ENCODE peak calls at places on chromosomes 11 and 22, in six cellular contexts. P is body of pancreas, Q is esophagus muscularis mucosa, F is right atrium auricular region, G is kidney epithelial cell, T is HCT116. R is an unnamed sample.

GRCh38 chr11:69483170-69483569 is 1.7 kb downstream of the LINC01488 start:
- DNase-seq in P (no peak), Q (no peak), F (no peak), G (no peak), T (no peak), R (no peak)

GRCh38 chr22:43142881-43143562 is at the start of gene MCAT:
- DNase-seq in P (peak; percentile 85), Q (no peak), F (peak; percentile 83), G (no peak), T (no peak), R (no peak)

GRCh38 chr22:42745118-42745517 is 24.4 kb upstream of the A4GALT start:
- DNase-seq in P (no peak), Q (no peak), F (no peak), G (no peak), T (no peak), R (no peak)

GRCh38 chr22:42830161-42830560 is 26.9 kb downstream of the ARFGAP3 start:
- DNase-seq in P (no peak), Q (no peak), F (no peak), G (no peak), T (no peak), R (no peak)

GRCh38 chr22:36048911-36049677 is 20.5 kb upstream of the RBFOX2 start:
- DNase-seq in P (peak; percentile 37), Q (no peak), F (no peak), G (no peak), T (no peak), R (no peak)

GRCh38 chr11:70225629-70226582 is 22.8 kb downstream of the FADD start:
- DNase-seq in P (no peak), Q (no peak), F (no peak), G (no peak), T (no peak), R (no peak)

GRCh38 chr22:19766506-19767426 is 6.2 kb downstream of the TBX1 start:
- DNase-seq in P (peak; percentile 55), Q (no peak), F (peak; percentile 62), G (no peak), T (peak; percentile 50), R (no peak)

GRCh38 chr11:107598225-107599139 is 7.5 kb downstream of the ELMOD1 start:
- DNase-seq in P (no peak), Q (peak; percentile 47), F (no peak), G (no peak), T (peak; percentile 26), R (no peak)

GRCh38 chr11:31841435-31841834 is 30.3 kb upstream of the PAX6 start:
- DNase-seq in P (no peak), Q (peak; percentile 60), F (no peak), G (no peak), T (no peak), R (no peak)

GRCh38 chr22:35589071-35589735 is 27.9 kb downstream of the MB start:
- DNase-seq in P (peak; percentile 22), Q (no peak), F (peak; percentile 74), G (peak; percentile 86), T (peak; percentile 57), R (peak; percentile 17)

GRCh38 chr11:96337541-96338530 is 5.2 kb downstream of the MAML2 start:
- DNase-seq in P (peak; percentile 43), Q (no peak), F (no peak), G (no peak), T (no peak), R (no peak)

GRCh38 chr11:18324381-18324780 is 2.0 kb downstream of the GTF2H1 start:
- DNase-seq in P (no peak), Q (no peak), F (no peak), G (no peak), T (no peak), R (no peak)

GRCh38 chr11:15113381-15113780 is 1.3 kb upstream of the INSC start:
- DNase-seq in P (no peak), Q (peak; percentile 86), F (no peak), G (no peak), T (no peak), R (no peak)

GRCh38 chr11:34558211-34558610 is 44.6 kb upstream of the ELF5 start:
- DNase-seq in P (no peak), Q (no peak), F (no peak), G (no peak), T (no peak), R (no peak)

GRCh38 chr11:112346586-112346985 is 85.9 kb upstream of the PLET1 start:
- DNase-seq in P (no peak), Q (no peak), F (no peak), G (no peak), T (no peak), R (no peak)

GRCh38 chr11:32615422-32615821 is 31.8 kb downstream of the EIF3M start:
- DNase-seq in P (no peak), Q (no peak), F (no peak), G (no peak), T (no peak), R (no peak)

GRCh38 chr11:124917115-124917637 is 1.9 kb upstream of the HEPN1 start:
- DNase-seq in P (no peak), Q (no peak), F (no peak), G (no peak), T (no peak), R (no peak)

GRCh38 chr11:94773842-94774241 is 5.7 kb downstream of the AMOTL1 start:
- DNase-seq in P (no peak), Q (no peak), F (no peak), G (no peak), T (no peak), R (no peak)

GRCh38 chr11:16030664-16031063 is 325.7 kb downstream of the SOX6 start:
- DNase-seq in P (no peak), Q (no peak), F (no peak), G (no peak), T (no peak), R (no peak)

GRCh38 chr11:1336836-1337646 is 27.6 kb upstream of the TOLLIP start:
- DNase-seq in P (peak; percentile 28), Q (peak; percentile 92), F (no peak), G (no peak), T (no peak), R (no peak)

GRCh38 chr11:128482092-128482491 is 105.3 kb downstream of the ETS1 start:
- DNase-seq in P (no peak), Q (no peak), F (no peak), G (no peak), T (no peak), R (no peak)

GRCh38 chr11:104151404-104152204 is 12.3 kb downstream of the PDGFD start:
- DNase-seq in P (no peak), Q (no peak), F (no peak), G (no peak), T (peak; percentile 16), R (no peak)

GRCh38 chr11:125105921-125106320 is 5.5 kb downstream of the TMEM218 start:
- DNase-seq in P (no peak), Q (no peak), F (no peak), G (no peak), T (no peak), R (no peak)

GRCh38 chr11:67119577-67120391 is 721 bp downstream of the KDM2A start:
- DNase-seq in P (peak; percentile 18), Q (no peak), F (no peak), G (no peak), T (no peak), R (no peak)

GRCh38 chr11:62122076-62122475 is 1.7 kb upstream of the INCENP start:
- DNase-seq in P (no peak), Q (no peak), F (no peak), G (no peak), T (peak; percentile 21), R (no peak)

GRCh38 chr22:42269407-42270177 is 861 bp downstream of the TCF20 start:
- DNase-seq in P (peak; percentile 80), Q (no peak), F (no peak), G (no peak), T (peak; percentile 48), R (no peak)

GRCh38 chr22:35642305-35642741 is 5.9 kb upstream of the APOL6 start:
- DNase-seq in P (no peak), Q (no peak), F (no peak), G (no peak), T (no peak), R (no peak)

GRCh38 chr11:120512727-120513435 is 1.3 kb downstream of the GRIK4 start:
- DNase-seq in P (no peak), Q (no peak), F (no peak), G (no peak), T (no peak), R (no peak)

GRCh38 chr11:3357302-3357701 is 21.6 kb downstream of the ZNF195 start:
- DNase-seq in P (no peak), Q (no peak), F (no peak), G (no peak), T (no peak), R (no peak)
- H3K4me3 ChIP-seq in P (no peak overlapping the region), Q (no peak overlapping the region), F (no peak overlapping the region), G (no peak overlapping the region), T (no peak overlapping the region), R (no peak overlapping the region)

GRCh38 chr22:39654959-39655579 is 84.5 kb downstream of the CACNA1I start:
- DNase-seq in P (no peak), Q (no peak), F (no peak), G (no peak), T (no peak), R (no peak)
- TF ChIP-seq CTCF in P (no peak), Q (no peak), F (no peak), G (no peak), T (peak; percentile 29), R (peak; percentile 9)

DNA sequence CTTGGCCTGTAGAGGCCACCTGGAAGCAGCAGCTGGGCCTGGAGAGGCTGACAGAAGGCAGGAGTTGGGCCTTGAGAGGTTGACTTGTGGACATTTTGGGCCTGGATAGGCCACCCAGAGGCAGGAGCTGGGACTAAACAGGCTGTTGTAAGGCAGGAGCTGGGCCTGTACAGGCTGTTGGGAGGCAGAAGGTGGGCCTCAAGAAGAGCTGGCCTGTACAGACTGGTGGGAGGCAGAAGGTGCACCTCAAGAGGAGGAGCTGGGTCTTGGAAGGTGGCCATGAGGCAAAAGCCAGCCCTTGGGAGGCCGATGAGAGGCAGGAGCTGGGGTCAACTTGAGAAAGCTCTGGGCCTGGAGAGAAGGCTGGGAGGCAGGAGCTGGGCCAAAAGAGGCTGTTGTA is 45.3 kb downstream of the OR4C45 start:
- DNase-seq in P (no peak), Q (no peak), F (no peak), G (no peak), T (no peak), R (no peak)
- H3K4me3 ChIP-seq in P (no peak overlapping the region), Q (no peak overlapping the region), F (no peak overlapping the region), G (no peak overlapping the region), T (no peak overlapping the region), R (no peak overlapping the region)

DNA sequence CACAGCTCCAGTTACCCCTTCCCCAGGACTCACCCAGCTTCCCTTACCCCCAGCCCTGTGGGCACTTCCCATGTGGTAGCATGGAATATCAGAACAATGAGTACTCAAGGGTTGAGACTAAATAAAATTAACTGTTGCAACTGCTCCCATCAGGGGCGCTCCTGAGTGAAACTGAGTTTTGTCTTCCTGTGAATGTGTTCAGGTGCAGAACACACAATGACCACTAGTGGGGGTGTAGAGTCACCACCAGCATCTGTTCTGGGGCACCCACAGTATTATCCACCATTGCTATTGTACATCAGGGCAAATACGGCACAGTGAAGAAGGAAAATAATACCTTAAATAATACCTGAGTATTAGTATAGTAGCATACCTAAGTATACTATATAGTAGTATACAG is 689.7 kb downstream of the TBC1D22A start:
- DNase-seq in P (no peak), Q (peak; percentile 82), F (no peak), G (no peak), T (peak; percentile 68), R (no peak)
- TF ChIP-seq CTCF in P (peak; percentile 16), Q (no peak), F (no peak), G (no peak), T (peak; percentile 95), R (peak; percentile 16)

GRCh38 chr22:26658161-26658560 is 773 bp downstream of the MIAT start:
- DNase-seq in P (no peak), Q (no peak), F (no peak), G (no peak), T (no peak), R (no peak)
- H3K4me3 ChIP-seq in P (no peak overlapping the region), Q (peak overlapping the region; percentile 36), F (no peak overlapping the region), G (peak overlapping the region; percentile 17), T (peak overlapping the region; percentile 38), R (peak overlapping the region; percentile 37)

R was measured in HFF-Myc.